ENCODE peak calls at places on chromosomes 12 and 14, in eight cellular contexts. F is pancreas; W is fibroblast of pulmonary artery; J is tibial artery; C is LNCaP clone FGC; R is CD4-positive, alpha-beta memory T cell; T is CD8-positive, alpha-beta memory T cell; Z is mucosa of descending colon. P is an unnamed sample.
A peak's percentile ranks its signal among the peaks of the same experiment; 100 is the strongest.

GRCh38 chr12:3718100-3718499 is 34.8 kb downstream of the CRACR2A start:
- DNase-seq in T (no peak), C (no peak), J (no peak), Z (no peak), W (no peak), F (no peak), R (no peak), P (no peak)

GRCh38 chr12:86712425-86712843 is 456.2 kb upstream of the MGAT4C start:
- DNase-seq in T (no peak), Z (no peak), W (peak; percentile 99), C (no peak), J (no peak), F (no peak), R (no peak), P (peak; percentile 96)

GRCh38 chr12:100675432-100675831 is 101.9 kb downstream of the GAS2L3 start:
- DNase-seq in C (no peak), T (no peak), J (peak; percentile 44), Z (no peak), F (no peak), R (no peak), W (peak; percentile 88), P (peak; percentile 33)

GRCh38 chr12:79124385-79124784 is 259.8 kb downstream of the SYT1 start:
- DNase-seq in R (no peak), Z (no peak), F (no peak), W (no peak), T (no peak), J (no peak), C (no peak), P (no peak)

GRCh38 chr14:100019156-100019882 is 45.9 kb upstream of the EVL start:
- DNase-seq in C (no peak), W (peak; percentile 31), F (no peak), Z (no peak), T (no peak), J (no peak), R (no peak), P (no peak)

GRCh38 chr14:99775351-99775750 is 17.9 kb upstream of the EML1 start:
- DNase-seq in R (no peak), W (no peak), F (no peak), C (no peak), T (no peak), Z (no peak), J (no peak), P (no peak)

GRCh38 chr14:58072288-58073071 is 79.5 kb downstream of the ARMH4 start:
- DNase-seq in Z (no peak), J (peak; percentile 22), C (peak; percentile 46), R (peak; percentile 42), T (peak; percentile 14), W (peak; percentile 85), F (peak; percentile 25), P (peak; percentile 15)

GRCh38 chr12:103455020-103455763 is 40.6 kb downstream of the C12orf42 start:
- DNase-seq in T (peak; percentile 51), F (no peak), Z (no peak), J (no peak), R (peak; percentile 46), C (no peak), W (no peak), P (no peak)

GRCh38 chr12:103930787-103931536 is 752 bp downstream of the HSP90B1 start:
- DNase-seq in W (peak; percentile 36), Z (peak; percentile 67), R (peak; percentile 19), C (no peak), F (peak; percentile 45), T (no peak), J (peak; percentile 54), P (no peak)

GRCh38 chr12:103848917-103849491 is 8.0 kb upstream of the NT5DC3 start:
- DNase-seq in Z (no peak), R (no peak), W (peak; percentile 79), J (peak; percentile 41), T (no peak), C (no peak), F (no peak), P (peak; percentile 65)

GRCh38 chr12:119088917-119089667 is 89.6 kb upstream of the HSPB8 start:
- DNase-seq in Z (no peak), J (no peak), R (no peak), T (no peak), F (no peak), C (no peak), W (no peak), P (no peak)

GRCh38 chr14:64726585-64726890 is 22.3 kb downstream of the PLEKHG3 start:
- DNase-seq in R (no peak), J (no peak), T (no peak), F (peak; percentile 85), Z (peak; percentile 94), C (no peak), W (no peak), P (no peak)

GRCh38 chr14:69010632-69011031 is 31.5 kb upstream of the ACTN1 start:
- DNase-seq in J (no peak), C (no peak), Z (no peak), T (no peak), F (no peak), R (no peak), W (no peak), P (peak; percentile 29)

GRCh38 chr14:39264558-39264957 is 30.8 kb downstream of the MIA2 start:
- DNase-seq in Z (no peak), F (no peak), R (no peak), J (no peak), T (no peak), W (peak; percentile 22), C (no peak), P (no peak)

GRCh38 chr14:39264057-39264456 is 30.3 kb downstream of the MIA2 start:
- DNase-seq in J (no peak), Z (no peak), T (no peak), F (no peak), R (no peak), C (no peak), W (no peak), P (no peak)

GRCh38 chr14:39265741-39266588 is 32.2 kb downstream of the MIA2 start:
- DNase-seq in W (peak; percentile 66), J (no peak), F (no peak), Z (no peak), T (no peak), C (peak; percentile 61), R (peak; percentile 20), P (no peak)

GRCh38 chr14:39266589-39266870 is 32.8 kb downstream of the MIA2 start:
- DNase-seq in C (no peak), W (peak; percentile 47), T (no peak), J (peak; percentile 51), Z (peak; percentile 89), R (no peak), F (peak; percentile 89), P (no peak)

GRCh38 chr14:39265032-39265431 is 31.3 kb downstream of the MIA2 start:
- DNase-seq in J (no peak), W (peak; percentile 73), C (no peak), Z (no peak), T (no peak), F (no peak), R (no peak), P (no peak)
- H3K4me3 ChIP-seq in J (peak overlapping the region; percentile 98), W (peak overlapping the region; percentile 97), C (no peak overlapping the region), Z (no peak overlapping the region), T (no peak overlapping the region), F (no peak overlapping the region), R (no peak overlapping the region), P (peak overlapping the region; percentile 27)

GRCh38 chr14:54730156-54730961 is 163.4 kb downstream of the SAMD4A start:
- DNase-seq in F (no peak), C (no peak), W (peak; percentile 50), J (no peak), T (no peak), R (no peak), Z (no peak), P (peak; percentile 80)
- H3K4me3 ChIP-seq in F (no peak overlapping the region), C (no peak overlapping the region), W (peak overlapping the region; percentile 26), J (peak overlapping the region; percentile 4), T (peak overlapping the region; percentile 9), R (peak overlapping the region; percentile 38), Z (no peak overlapping the region), P (peak overlapping the region; percentile 0)

GRCh38 chr12:110112335-110112660 is 11.9 kb upstream of the IFT81 start:
- DNase-seq in J (no peak), C (no peak), W (no peak), T (no peak), F (no peak), R (no peak), Z (no peak), P (no peak)

GRCh38 chr12:110111476-110112334 is 12.5 kb upstream of the IFT81 start:
- DNase-seq in T (no peak), F (no peak), J (no peak), Z (no peak), R (no peak), W (no peak), C (no peak), P (no peak)

GRCh38 chr12:110108309-110109036 is 15.7 kb upstream of the IFT81 start:
- DNase-seq in F (no peak), Z (no peak), J (no peak), W (no peak), R (no peak), C (no peak), T (no peak), P (no peak)

GRCh38 chr12:110109037-110109836 is 14.9 kb upstream of the IFT81 start:
- DNase-seq in T (no peak), Z (no peak), C (no peak), F (peak; percentile 49), W (peak; percentile 98), J (peak; percentile 96), R (no peak), P (peak; percentile 100)

GRCh38 chr12:110109837-110110535 is 14.2 kb upstream of the IFT81 start:
- DNase-seq in F (no peak), R (no peak), Z (no peak), T (no peak), W (no peak), J (no peak), C (no peak), P (no peak)
- H3K4me3 ChIP-seq in F (no peak overlapping the region), R (no peak overlapping the region), Z (no peak overlapping the region), T (no peak overlapping the region), W (peak overlapping the region; percentile 27), J (peak overlapping the region; percentile 13), C (no peak overlapping the region), P (peak overlapping the region; percentile 6)

GRCh38 chr12:43312991-43313505 is 239.0 kb downstream of the ADAMTS20 start:
- DNase-seq in C (no peak), Z (no peak), F (no peak), T (no peak), J (no peak), W (no peak), R (no peak), P (no peak)

GRCh38 chr12:43316506-43316905 is 235.5 kb downstream of the ADAMTS20 start:
- DNase-seq in Z (no peak), F (no peak), T (no peak), W (no peak), J (no peak), C (no peak), R (no peak), P (no peak)

GRCh38 chr12:43317156-43317555 is 234.8 kb downstream of the ADAMTS20 start:
- DNase-seq in T (no peak), W (no peak), F (no peak), J (no peak), Z (no peak), R (no peak), C (no peak), P (no peak)

GRCh38 chr12:43315961-43316360 is 236.0 kb downstream of the ADAMTS20 start:
- DNase-seq in F (no peak), Z (no peak), C (no peak), T (no peak), R (no peak), J (no peak), W (no peak), P (no peak)

DNA sequence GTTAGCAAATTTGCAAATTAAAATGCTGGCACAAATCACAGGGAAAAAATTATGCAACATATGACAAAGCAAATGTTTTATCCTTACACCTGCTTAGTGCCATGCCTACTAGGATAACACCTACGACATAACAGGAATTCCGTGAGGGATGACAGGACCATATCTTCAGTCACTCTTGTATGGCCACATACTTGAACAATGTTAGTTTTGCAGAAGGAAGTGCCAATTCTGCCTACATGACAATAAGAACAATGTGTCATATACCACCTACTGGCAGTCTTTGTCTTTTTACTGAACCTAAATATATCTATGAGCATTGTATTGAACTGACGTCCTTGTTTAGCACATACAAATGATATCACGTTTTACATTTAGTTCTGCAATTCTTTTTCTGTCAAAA is 234.0 kb downstream of the ADAMTS20 start:
- DNase-seq in R (no peak), T (no peak), F (no peak), C (no peak), Z (no peak), J (no peak), W (no peak), P (no peak)
- H3K4me3 ChIP-seq in R (no peak overlapping the region), T (no peak overlapping the region), F (no peak overlapping the region), C (no peak overlapping the region), Z (no peak overlapping the region), J (no peak overlapping the region), W (no peak overlapping the region), P (no peak overlapping the region)

P was measured in skeletal muscle cell.